ENCODE peak calls at places on chromosomes 3 and 15, in ten cellular contexts. B is NCI-H1436 treated with DMSO at 0.1 percent for 48 hours; J is cerebellum; R is posterior vena cava; U is nucleus accumbens; E is stimulated activated CD4-positive, alpha-beta T cell treated with anti-CD3 and anti-CD28 coated beads, Interleukin-12 subunit alpha, Interleukin-12 subunit beta, amount 100 ng/mL, for 4 hours; F is brain microvascular endothelial cell; Y is NCI-H510A treated with DMSO at 0.1 percent for 48 hours; L is activated CD8-positive, alpha-beta memory T cell treated with anti-CD3 and anti-CD28 coated beads for 48 hours; D is activated naive CD8-positive, alpha-beta T cell treated with anti-CD3 and anti-CD28 coated beads, Interleukin-2, amount 50 U/mL, for 16 hours. G is an unnamed sample.

GRCh38 chr3:39848365-39848764 is 39.0 kb downstream of the MYRIP start:
- DNase-seq in B (no peak), J (no peak), R (no peak), U (no peak), E (no peak), F (no peak), Y (no peak), L (no peak), D (no peak), G (no peak)

GRCh38 chr15:69158201-69158842 is 2.1 kb upstream of the GLCE start:
- DNase-seq in B (no peak), J (no peak), R (no peak), U (no peak), E (no peak), F (no peak), Y (no peak), L (no peak), D (no peak), G (no peak)

GRCh38 chr15:27506752-27507151 is 535.8 kb downstream of the GABRG3 start:
- DNase-seq in B (no peak), J (no peak), R (no peak), U (no peak), E (no peak), F (no peak), Y (no peak), L (no peak), D (no peak), G (no peak)

GRCh38 chr3:151009981-151010380 is 37.5 kb upstream of the CLRN1 start:
- DNase-seq in B (no peak), J (no peak), R (no peak), U (no peak), E (no peak), F (no peak), Y (no peak), L (no peak), D (no peak), G (no peak)

GRCh38 chr3:197354195-197355059 is 56.0 kb upstream of the DLG1 start:
- DNase-seq in B (no peak), J (no peak), R (peak), U (no peak), E (no peak), F (no peak), Y (peak), L (no peak), D (no peak), G (no peak)

GRCh38 chr15:55652363-55652762 is 64.2 kb upstream of the PYGO1 start:
- DNase-seq in B (no peak), J (no peak), R (no peak), U (no peak), E (no peak), F (no peak), Y (no peak), L (no peak), D (no peak), G (no peak)

GRCh38 chr15:24943361-24943760 is 11.4 kb upstream of the SNRPN start:
- DNase-seq in B (no peak), J (no peak), R (no peak), U (no peak), E (no peak), F (no peak), Y (no peak), L (no peak), D (no peak), G (no peak)

GRCh38 chr3:45105855-45106655 is 40.1 kb downstream of the CDCP1 start:
- DNase-seq in B (no peak), J (no peak), R (no peak), U (no peak), E (peak), F (peak), Y (no peak), L (peak), D (peak), G (peak)

GRCh38 chr3:157412323-157412845 is 24.3 kb upstream of the PTX3 start:
- DNase-seq in B (no peak), J (no peak), R (no peak), U (no peak), E (no peak), F (no peak), Y (no peak), L (no peak), D (no peak), G (no peak)

GRCh38 chr3:149435936-149436885 is 38.3 kb upstream of the TM4SF4 start:
- DNase-seq in B (no peak), J (no peak), R (no peak), U (no peak), E (no peak), F (peak), Y (no peak), L (no peak), D (no peak), G (no peak)